ENCODE peak calls at places on chromosome 21, in five cellular contexts. S is adrenal gland; Z is dorsolateral prefrontal cortex; W is CD4-positive, alpha-beta T cell; Y is thyroid gland. C is an unnamed sample.
A peak's percentile ranks its signal among the peaks of the same experiment; 100 is the strongest.

GRCh38 chr21:43953028-43953427 is 59.1 kb upstream of the TRAPPC10 start:
- DNase-seq in S (no peak), Z (no peak), Y (no peak), W (no peak), C (no peak)

GRCh38 chr21:38631171-38631570 is 132.9 kb upstream of the ERG start:
- DNase-seq in S (no peak), W (no peak), Y (no peak), Z (no peak), C (no peak)

GRCh38 chr21:43809346-43809799 is 20.0 kb downstream of the RRP1 start:
- DNase-seq in W (no peak), S (no peak), Y (no peak), Z (no peak), C (no peak)

GRCh38 chr21:38989745-38990423 is 184.2 kb downstream of the ETS2 start:
- DNase-seq in Y (peak; percentile 54), Z (no peak), S (no peak), W (no peak), C (no peak)

GRCh38 chr21:44267655-44268142 is 6.0 kb upstream of the DNMT3L start:
- DNase-seq in S (peak; percentile 8), Z (no peak), Y (no peak), W (peak; percentile 22), C (no peak)

GRCh38 chr21:44003307-44003966 is 8.7 kb upstream of the TRAPPC10 start:
- DNase-seq in Y (no peak), W (no peak), Z (no peak), S (no peak), C (no peak)

GRCh38 chr21:45378258-45378966 is 26.6 kb upstream of the COL18A1 start:
- DNase-seq in Z (no peak), S (peak; percentile 4), Y (no peak), W (no peak), C (peak; percentile 16)

GRCh38 chr21:29477941-29478340 is 179.2 kb downstream of the BACH1 start:
- DNase-seq in S (no peak), Z (no peak), W (no peak), Y (no peak), C (no peak)

GRCh38 chr21:41226853-41227252 is 58.9 kb downstream of the BACE2 start:
- DNase-seq in S (no peak), Z (no peak), Y (no peak), W (no peak), C (no peak)

GRCh38 chr21:39669976-39670671 is 57.4 kb downstream of the B3GALT5 start:
- DNase-seq in S (no peak), Z (no peak), Y (peak; percentile 47), W (no peak), C (no peak)

GRCh38 chr21:28719731-28720130 is 272.9 kb downstream of the LTN1 start:
- DNase-seq in Y (no peak), Z (no peak), W (no peak), S (no peak), C (no peak)

GRCh38 chr21:39775816-39776215 is 30.8 kb downstream of the IGSF5 start:
- DNase-seq in Y (no peak), W (no peak), Z (no peak), S (no peak), C (no peak)

GRCh38 chr21:29335720-29336119 is 37.0 kb downstream of the BACH1 start:
- DNase-seq in S (no peak), W (no peak), Z (no peak), Y (no peak), C (no peak)

GRCh38 chr21:38716942-38717341 is 88.8 kb upstream of the ETS2 start:
- DNase-seq in W (no peak), Z (no peak), Y (no peak), S (no peak), C (no peak)

GRCh38 chr21:42640486-42640885 is 12.9 kb upstream of the PDE9A start:
- DNase-seq in W (no peak), Y (peak; percentile 13), S (peak; percentile 87), Z (no peak), C (no peak)

GRCh38 chr21:23624281-23624680 is 1983.0 kb downstream of the MRPL39 start:
- DNase-seq in S (no peak), W (no peak), Y (no peak), Z (no peak), C (no peak)

GRCh38 chr21:27693376-27693775 is 726.5 kb upstream of the ADAMTS5 start:
- DNase-seq in Y (no peak), Z (no peak), S (no peak), W (no peak), C (no peak)

GRCh38 chr21:15415541-15416261 is 314.1 kb upstream of the USP25 start:
- DNase-seq in S (no peak), W (no peak), Z (no peak), Y (no peak), C (no peak)

GRCh38 chr21:44460441-44460755 is 5.1 kb downstream of the LRRC3 start:
- DNase-seq in W (no peak), Y (no peak), Z (no peak), S (no peak), C (no peak)

GRCh38 chr21:38948377-38948776 is 142.6 kb downstream of the ETS2 start:
- DNase-seq in Z (no peak), Y (no peak), W (no peak), S (no peak), C (no peak)

GRCh38 chr21:44370027-44370735 is 16.8 kb downstream of the TRPM2 start:
- DNase-seq in S (peak; percentile 95), Z (peak; percentile 36), Y (peak; percentile 30), W (no peak), C (no peak)

GRCh38 chr21:41612674-41613250 is 104.8 kb upstream of the TMPRSS2 start:
- DNase-seq in S (peak; percentile 39), Z (peak; percentile 63), W (no peak), Y (peak; percentile 69), C (peak; percentile 68)

GRCh38 chr21:27570306-27570868 is 603.5 kb upstream of the ADAMTS5 start:
- DNase-seq in Y (peak; percentile 4), W (no peak), Z (no peak), S (peak; percentile 10), C (no peak)

GRCh38 chr21:15788847-15789548 is 59.2 kb downstream of the USP25 start:
- DNase-seq in W (no peak), Y (no peak), S (no peak), Z (no peak), C (no peak)

GRCh38 chr21:21631961-21632360 is 633.8 kb downstream of the NCAM2 start:
- DNase-seq in Y (no peak), Z (no peak), S (peak; percentile 70), W (no peak), C (no peak)

GRCh38 chr21:35428489-35428888 is 379.4 kb upstream of the RUNX1 start:
- DNase-seq in Y (no peak), W (peak; percentile 68), Z (no peak), S (peak; percentile 10), C (no peak)

GRCh38 chr21:25179116-25179515 is 428.2 kb downstream of the MRPL39 start:
- DNase-seq in S (no peak), W (no peak), Y (no peak), Z (no peak), C (no peak)

GRCh38 chr21:39072468-39072867 is 110.8 kb downstream of the PSMG1 start:
- DNase-seq in S (no peak), Z (no peak), Y (no peak), W (no peak), C (no peak)

GRCh38 chr21:25370311-25370744 is 237.0 kb downstream of the MRPL39 start:
- DNase-seq in S (peak; percentile 51), Z (no peak), W (no peak), Y (no peak), C (no peak)

GRCh38 chr21:45935628-45936027 is 45.9 kb upstream of the COL6A1 start:
- DNase-seq in Z (no peak), Y (no peak), W (no peak), S (no peak), C (no peak)

DNA sequence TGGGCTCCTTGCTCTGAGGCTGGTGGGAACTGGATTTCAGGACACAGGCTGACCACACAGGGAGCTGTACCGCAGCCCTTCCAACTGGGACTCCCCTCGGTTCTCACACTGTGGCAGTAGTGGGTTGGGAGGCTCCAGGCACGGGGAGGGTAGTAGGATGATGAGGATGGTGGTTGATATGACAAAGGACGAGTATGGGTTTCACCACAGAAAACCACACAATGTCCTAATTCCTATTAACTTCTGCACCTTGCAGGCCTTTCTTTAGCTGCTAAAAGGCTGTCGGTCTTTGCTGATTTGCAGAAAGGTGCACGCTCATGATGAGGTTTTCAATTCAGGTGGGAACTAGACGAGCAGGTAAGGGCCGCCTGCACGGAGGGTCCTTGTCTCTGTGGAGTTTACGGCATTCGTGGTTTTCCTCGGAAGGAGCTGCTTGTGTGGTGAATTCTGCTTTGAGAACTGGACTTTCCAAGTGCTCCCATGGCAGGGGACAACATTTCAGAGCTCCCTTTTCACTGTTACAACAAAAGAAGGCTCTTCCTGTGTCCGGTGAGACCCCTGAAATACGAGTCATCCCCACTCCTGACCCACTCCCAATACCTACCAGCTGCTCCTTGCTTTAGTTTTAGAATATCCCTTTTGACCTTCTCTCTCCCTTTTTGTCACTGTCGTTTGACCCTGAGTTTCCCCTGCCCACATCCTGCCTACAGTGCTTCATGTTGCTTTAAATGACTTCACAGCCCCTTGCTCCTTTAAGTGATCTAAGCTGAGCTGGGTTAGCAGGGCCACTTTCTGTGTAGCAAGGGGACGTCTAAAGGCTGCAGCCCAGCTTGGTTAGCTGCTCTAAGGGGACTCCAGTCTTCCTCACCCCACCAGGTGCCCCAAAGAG is 125.1 kb downstream of the MRPS6 start:
- DNase-seq in Y (peak; percentile 57), S (no peak), Z (no peak), W (peak; percentile 25), C (no peak)
- TF ChIP-seq CTCF in Y (no peak), S (no peak), Z (no peak), W (no peak), C (no peak)

GRCh38 chr21:36976882-36977651 is 10.6 kb upstream of the HLCS start:
- DNase-seq in S (peak; percentile 24), Z (no peak), W (no peak), Y (peak; percentile 42), C (no peak)
- TF ChIP-seq CTCF in S (peak; percentile 47), Z (peak; percentile 60), W (peak; percentile 44), Y (peak; percentile 78), C (peak; percentile 64)

DNA sequence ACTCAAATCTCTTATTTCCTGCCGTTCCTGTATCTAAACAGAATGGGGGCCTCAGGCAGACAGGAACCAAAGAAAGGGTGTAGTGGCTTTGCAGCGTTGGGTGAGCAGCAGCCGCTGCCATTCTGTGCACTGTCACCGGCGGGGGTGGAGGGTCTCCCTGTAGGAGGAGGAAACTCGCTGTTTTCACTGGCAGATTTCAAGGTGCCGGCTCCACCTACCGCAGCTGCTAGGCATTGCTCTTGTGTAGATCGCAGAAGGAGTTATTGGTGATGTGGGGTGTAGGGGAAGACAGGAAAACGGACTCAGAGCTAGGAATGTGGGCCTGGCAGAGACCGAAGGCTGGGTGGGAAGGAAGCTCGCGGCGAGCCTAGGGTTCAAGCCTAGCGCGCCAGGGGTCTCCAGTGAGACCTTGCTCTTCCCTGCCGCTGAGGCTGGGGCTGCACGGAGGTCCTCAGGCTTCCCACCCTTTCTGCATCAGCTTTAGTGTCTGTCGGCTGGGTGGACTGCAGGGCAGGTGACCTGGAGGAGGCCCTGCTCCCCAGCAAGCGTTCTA is 20.8 kb downstream of the ATP5PO start:
- DNase-seq in Z (peak; percentile 73), W (peak; percentile 41), S (peak; percentile 85), Y (peak; percentile 84), C (peak; percentile 80)
- TF ChIP-seq CTCF in Z (peak; percentile 58), W (peak; percentile 54), S (peak; percentile 74), Y (peak; percentile 76), C (peak; percentile 23)

DNA sequence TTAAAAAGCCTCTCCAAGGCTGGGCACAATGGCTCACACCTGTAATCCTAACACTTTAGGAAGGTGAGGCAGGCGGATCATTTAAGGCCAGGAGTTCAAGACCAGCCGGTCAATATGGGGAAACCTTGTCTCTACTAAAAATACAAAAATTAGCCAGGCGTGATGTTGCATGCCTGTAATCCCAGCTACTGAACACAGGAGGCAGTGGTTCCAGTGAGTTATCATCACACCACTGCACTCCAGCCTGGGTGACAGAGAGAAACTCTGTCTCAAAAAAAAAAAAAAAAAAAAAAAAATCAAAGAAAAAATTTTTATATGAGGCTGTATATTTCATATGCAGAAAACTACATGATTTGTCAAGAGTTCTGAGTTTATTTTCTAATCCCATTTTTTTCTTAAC is 1107.1 kb upstream of the TMPRSS15 start:
- DNase-seq in S (no peak), Z (no peak), Y (no peak), W (no peak), C (no peak)
- TF ChIP-seq CTCF in S (no peak), Z (no peak), Y (no peak), W (no peak), C (no peak)